ENCODE peak calls at places on chromosome 14, in ten cellular contexts. One of them, this sample, is unnamed.

GRCh38 chr14:59015482-59015881 is 173.0 kb upstream of the DAAM1 start:
- DNase-seq in CD4-positive, CD25-positive, alpha-beta regulatory T cell: no peak
- DNase-seq in cardiac fibroblast: no peak
- DNase-seq in CD8-positive, alpha-beta T cell: no peak
- DNase-seq in G401: no peak
- DNase-seq in fibroblast of pulmonary artery: no peak
- DNase-seq in RWPE1: no peak
- DNase-seq in T-cell: no peak
- DNase-seq in hippocampal formation: no peak
- DNase-seq in HT1080: no peak
- DNase-seq in this sample: no peak

GRCh38 chr14:54174437-54174836 is 217.8 kb upstream of the BMP4 start:
- DNase-seq in CD4-positive, CD25-positive, alpha-beta regulatory T cell: no peak
- DNase-seq in cardiac fibroblast: no peak
- DNase-seq in CD8-positive, alpha-beta T cell: no peak
- DNase-seq in G401: no peak
- DNase-seq in fibroblast of pulmonary artery: no peak
- DNase-seq in RWPE1: no peak
- DNase-seq in T-cell: no peak
- DNase-seq in hippocampal formation: no peak
- DNase-seq in HT1080: no peak
- DNase-seq in this sample: no peak

GRCh38 chr14:73240816-73241480 is 3.6 kb downstream of the PAPLN start:
- DNase-seq in CD4-positive, CD25-positive, alpha-beta regulatory T cell: no peak
- DNase-seq in cardiac fibroblast: no peak
- DNase-seq in CD8-positive, alpha-beta T cell: no peak
- DNase-seq in G401: no peak
- DNase-seq in fibroblast of pulmonary artery: no peak
- DNase-seq in RWPE1: no peak
- DNase-seq in T-cell: no peak
- DNase-seq in hippocampal formation: peak; percentile 18
- DNase-seq in HT1080: no peak
- DNase-seq in this sample: no peak

GRCh38 chr14:100383727-100384158 is 60.6 kb downstream of the SLC25A47 start:
- DNase-seq in CD4-positive, CD25-positive, alpha-beta regulatory T cell: peak; percentile 51
- DNase-seq in cardiac fibroblast: peak; percentile 67
- DNase-seq in CD8-positive, alpha-beta T cell: peak; percentile 79
- DNase-seq in G401: peak; percentile 83
- DNase-seq in fibroblast of pulmonary artery: peak; percentile 69
- DNase-seq in RWPE1: peak; percentile 49
- DNase-seq in T-cell: peak; percentile 46
- DNase-seq in hippocampal formation: peak; percentile 28
- DNase-seq in HT1080: peak; percentile 36
- DNase-seq in this sample: no peak

GRCh38 chr14:48805315-48805714 is 780.9 kb downstream of the RPS29 start:
- DNase-seq in CD4-positive, CD25-positive, alpha-beta regulatory T cell: no peak
- DNase-seq in cardiac fibroblast: no peak
- DNase-seq in CD8-positive, alpha-beta T cell: no peak
- DNase-seq in G401: no peak
- DNase-seq in fibroblast of pulmonary artery: no peak
- DNase-seq in RWPE1: no peak
- DNase-seq in T-cell: no peak
- DNase-seq in hippocampal formation: no peak
- DNase-seq in HT1080: no peak
- DNase-seq in this sample: no peak

GRCh38 chr14:103008768-103009342 is 48.5 kb downstream of the CDC42BPB start:
- DNase-seq in CD4-positive, CD25-positive, alpha-beta regulatory T cell: no peak
- DNase-seq in cardiac fibroblast: peak; percentile 67
- DNase-seq in CD8-positive, alpha-beta T cell: no peak
- DNase-seq in G401: peak; percentile 66
- DNase-seq in fibroblast of pulmonary artery: peak; percentile 78
- DNase-seq in RWPE1: no peak
- DNase-seq in T-cell: no peak
- DNase-seq in hippocampal formation: no peak
- DNase-seq in HT1080: no peak
- DNase-seq in this sample: no peak

GRCh38 chr14:104266643-104267575 is 128.5 kb downstream of the KIF26A start:
- DNase-seq in CD4-positive, CD25-positive, alpha-beta regulatory T cell: no peak
- DNase-seq in cardiac fibroblast: no peak
- DNase-seq in CD8-positive, alpha-beta T cell: peak; percentile 34
- DNase-seq in G401: no peak
- DNase-seq in fibroblast of pulmonary artery: no peak
- DNase-seq in RWPE1: no peak
- DNase-seq in T-cell: no peak
- DNase-seq in hippocampal formation: no peak
- DNase-seq in HT1080: no peak
- DNase-seq in this sample: no peak

GRCh38 chr14:30389134-30389900 is 169.6 kb upstream of the G2E3 start:
- DNase-seq in CD4-positive, CD25-positive, alpha-beta regulatory T cell: no peak
- DNase-seq in cardiac fibroblast: peak; percentile 20
- DNase-seq in CD8-positive, alpha-beta T cell: no peak
- DNase-seq in G401: peak; percentile 6
- DNase-seq in fibroblast of pulmonary artery: no peak
- DNase-seq in RWPE1: peak; percentile 5
- DNase-seq in T-cell: no peak
- DNase-seq in hippocampal formation: peak; percentile 21
- DNase-seq in HT1080: peak; percentile 18
- DNase-seq in this sample: no peak

GRCh38 chr14:54667026-54667744 is 100.3 kb downstream of the SAMD4A start:
- DNase-seq in CD4-positive, CD25-positive, alpha-beta regulatory T cell: no peak
- DNase-seq in cardiac fibroblast: no peak
- DNase-seq in CD8-positive, alpha-beta T cell: no peak
- DNase-seq in G401: no peak
- DNase-seq in fibroblast of pulmonary artery: no peak
- DNase-seq in RWPE1: no peak
- DNase-seq in T-cell: no peak
- DNase-seq in hippocampal formation: no peak
- DNase-seq in HT1080: no peak
- DNase-seq in this sample: no peak

GRCh38 chr14:61472025-61472672 is 150.8 kb downstream of the PRKCH start:
- DNase-seq in CD4-positive, CD25-positive, alpha-beta regulatory T cell: peak; percentile 35
- DNase-seq in cardiac fibroblast: peak; percentile 96
- DNase-seq in CD8-positive, alpha-beta T cell: peak; percentile 60
- DNase-seq in G401: peak; percentile 40
- DNase-seq in fibroblast of pulmonary artery: peak; percentile 99
- DNase-seq in RWPE1: peak; percentile 84
- DNase-seq in T-cell: peak; percentile 53
- DNase-seq in hippocampal formation: no peak
- DNase-seq in HT1080: peak; percentile 99
- DNase-seq in this sample: no peak

GRCh38 chr14:67710209-67710608 is 8.5 kb downstream of the RDH12 start:
- DNase-seq in CD4-positive, CD25-positive, alpha-beta regulatory T cell: no peak
- DNase-seq in cardiac fibroblast: no peak
- DNase-seq in CD8-positive, alpha-beta T cell: no peak
- DNase-seq in G401: no peak
- DNase-seq in fibroblast of pulmonary artery: no peak
- DNase-seq in RWPE1: no peak
- DNase-seq in T-cell: no peak
- DNase-seq in hippocampal formation: no peak
- DNase-seq in HT1080: peak; percentile 21
- DNase-seq in this sample: no peak

GRCh38 chr14:89319687-89320086 is 97.3 kb downstream of the FOXN3 start:
- DNase-seq in CD4-positive, CD25-positive, alpha-beta regulatory T cell: no peak
- DNase-seq in cardiac fibroblast: no peak
- DNase-seq in CD8-positive, alpha-beta T cell: no peak
- DNase-seq in G401: no peak
- DNase-seq in fibroblast of pulmonary artery: no peak
- DNase-seq in RWPE1: no peak
- DNase-seq in T-cell: no peak
- DNase-seq in hippocampal formation: no peak
- DNase-seq in HT1080: no peak
- DNase-seq in this sample: no peak

GRCh38 chr14:21069388-21070082 is 569 bp upstream of the ARHGEF40 start:
- DNase-seq in CD4-positive, CD25-positive, alpha-beta regulatory T cell: no peak
- DNase-seq in cardiac fibroblast: peak; percentile 33
- DNase-seq in CD8-positive, alpha-beta T cell: no peak
- DNase-seq in G401: peak; percentile 62
- DNase-seq in fibroblast of pulmonary artery: peak; percentile 43
- DNase-seq in RWPE1: peak; percentile 11
- DNase-seq in T-cell: no peak
- DNase-seq in hippocampal formation: peak; percentile 68
- DNase-seq in HT1080: no peak
- DNase-seq in this sample: no peak

GRCh38 chr14:50822501-50823042 is 8.4 kb downstream of the NIN start:
- DNase-seq in CD4-positive, CD25-positive, alpha-beta regulatory T cell: no peak
- DNase-seq in cardiac fibroblast: no peak
- DNase-seq in CD8-positive, alpha-beta T cell: no peak
- DNase-seq in G401: peak; percentile 70
- DNase-seq in fibroblast of pulmonary artery: no peak
- DNase-seq in RWPE1: no peak
- DNase-seq in T-cell: no peak
- DNase-seq in hippocampal formation: no peak
- DNase-seq in HT1080: no peak
- DNase-seq in this sample: no peak

GRCh38 chr14:60249321-60250251 is 565 bp downstream of the PPM1A start:
- DNase-seq in CD4-positive, CD25-positive, alpha-beta regulatory T cell: peak; percentile 60
- DNase-seq in cardiac fibroblast: peak; percentile 75
- DNase-seq in CD8-positive, alpha-beta T cell: peak; percentile 72
- DNase-seq in G401: peak; percentile 52
- DNase-seq in fibroblast of pulmonary artery: peak; percentile 61
- DNase-seq in RWPE1: peak; percentile 73
- DNase-seq in T-cell: peak; percentile 58
- DNase-seq in hippocampal formation: peak; percentile 60
- DNase-seq in HT1080: peak; percentile 38
- DNase-seq in this sample: no peak

GRCh38 chr14:71606064-71606463 is 326.2 kb upstream of the RGS6 start:
- DNase-seq in CD4-positive, CD25-positive, alpha-beta regulatory T cell: no peak
- DNase-seq in cardiac fibroblast: no peak
- DNase-seq in CD8-positive, alpha-beta T cell: no peak
- DNase-seq in G401: no peak
- DNase-seq in fibroblast of pulmonary artery: no peak
- DNase-seq in RWPE1: no peak
- DNase-seq in T-cell: no peak
- DNase-seq in hippocampal formation: no peak
- DNase-seq in HT1080: no peak
- DNase-seq in this sample: no peak

GRCh38 chr14:100568164-100568997 is 18.8 kb downstream of the BEGAIN start:
- DNase-seq in CD4-positive, CD25-positive, alpha-beta regulatory T cell: no peak
- DNase-seq in cardiac fibroblast: no peak
- DNase-seq in CD8-positive, alpha-beta T cell: no peak
- DNase-seq in G401: no peak
- DNase-seq in fibroblast of pulmonary artery: no peak
- DNase-seq in RWPE1: no peak
- DNase-seq in T-cell: no peak
- DNase-seq in hippocampal formation: no peak
- DNase-seq in HT1080: no peak
- DNase-seq in this sample: no peak

GRCh38 chr14:32571995-32572866 is 243.1 kb downstream of the AKAP6 start:
- DNase-seq in CD4-positive, CD25-positive, alpha-beta regulatory T cell: no peak
- DNase-seq in cardiac fibroblast: no peak
- DNase-seq in CD8-positive, alpha-beta T cell: no peak
- DNase-seq in G401: no peak
- DNase-seq in fibroblast of pulmonary artery: no peak
- DNase-seq in RWPE1: no peak
- DNase-seq in T-cell: no peak
- DNase-seq in hippocampal formation: no peak
- DNase-seq in HT1080: no peak
- DNase-seq in this sample: no peak

GRCh38 chr14:89669209-89669608 is 252.2 kb upstream of the FOXN3 start:
- DNase-seq in CD4-positive, CD25-positive, alpha-beta regulatory T cell: no peak
- DNase-seq in cardiac fibroblast: no peak
- DNase-seq in CD8-positive, alpha-beta T cell: peak; percentile 51
- DNase-seq in G401: no peak
- DNase-seq in fibroblast of pulmonary artery: no peak
- DNase-seq in RWPE1: no peak
- DNase-seq in T-cell: peak; percentile 25
- DNase-seq in hippocampal formation: peak; percentile 30
- DNase-seq in HT1080: no peak
- DNase-seq in this sample: no peak

GRCh38 chr14:37202812-37203211 is 5.1 kb downstream of the MIPOL1 start:
- DNase-seq in CD4-positive, CD25-positive, alpha-beta regulatory T cell: no peak
- DNase-seq in cardiac fibroblast: no peak
- DNase-seq in CD8-positive, alpha-beta T cell: no peak
- DNase-seq in G401: no peak
- DNase-seq in fibroblast of pulmonary artery: no peak
- DNase-seq in RWPE1: no peak
- DNase-seq in T-cell: no peak
- DNase-seq in hippocampal formation: no peak
- DNase-seq in HT1080: no peak
- DNase-seq in this sample: no peak

GRCh38 chr14:59360923-59361794 is 104.0 kb downstream of the GPR135 start:
- DNase-seq in CD4-positive, CD25-positive, alpha-beta regulatory T cell: no peak
- DNase-seq in cardiac fibroblast: peak; percentile 86
- DNase-seq in CD8-positive, alpha-beta T cell: no peak
- DNase-seq in G401: peak; percentile 77
- DNase-seq in fibroblast of pulmonary artery: peak; percentile 92
- DNase-seq in RWPE1: peak; percentile 70
- DNase-seq in T-cell: no peak
- DNase-seq in hippocampal formation: peak; percentile 15
- DNase-seq in HT1080: peak; percentile 93
- DNase-seq in this sample: peak; percentile 27

GRCh38 chr14:68248481-68249255 is 429.1 kb downstream of the RAD51B start:
- DNase-seq in CD4-positive, CD25-positive, alpha-beta regulatory T cell: no peak
- DNase-seq in cardiac fibroblast: peak; percentile 93
- DNase-seq in CD8-positive, alpha-beta T cell: peak; percentile 52
- DNase-seq in G401: peak; percentile 58
- DNase-seq in fibroblast of pulmonary artery: peak; percentile 94
- DNase-seq in RWPE1: peak; percentile 39
- DNase-seq in T-cell: no peak
- DNase-seq in hippocampal formation: no peak
- DNase-seq in HT1080: peak; percentile 74
- DNase-seq in this sample: no peak

GRCh38 chr14:68678471-68678870 is 114.4 kb downstream of the ZFP36L1 start:
- DNase-seq in CD4-positive, CD25-positive, alpha-beta regulatory T cell: no peak
- DNase-seq in cardiac fibroblast: no peak
- DNase-seq in CD8-positive, alpha-beta T cell: no peak
- DNase-seq in G401: no peak
- DNase-seq in fibroblast of pulmonary artery: no peak
- DNase-seq in RWPE1: no peak
- DNase-seq in T-cell: no peak
- DNase-seq in hippocampal formation: no peak
- DNase-seq in HT1080: no peak
- DNase-seq in this sample: no peak

GRCh38 chr14:90850487-90850886 is 34.3 kb upstream of the TTC7B start:
- DNase-seq in CD4-positive, CD25-positive, alpha-beta regulatory T cell: no peak
- DNase-seq in cardiac fibroblast: peak; percentile 58
- DNase-seq in CD8-positive, alpha-beta T cell: no peak
- DNase-seq in G401: no peak
- DNase-seq in fibroblast of pulmonary artery: peak; percentile 71
- DNase-seq in RWPE1: peak; percentile 76
- DNase-seq in T-cell: no peak
- DNase-seq in hippocampal formation: no peak
- DNase-seq in HT1080: peak; percentile 81
- DNase-seq in this sample: no peak

GRCh38 chr14:64715628-64716412 is 11.6 kb downstream of the PLEKHG3 start:
- DNase-seq in CD4-positive, CD25-positive, alpha-beta regulatory T cell: no peak
- DNase-seq in cardiac fibroblast: no peak
- DNase-seq in CD8-positive, alpha-beta T cell: no peak
- DNase-seq in G401: no peak
- DNase-seq in fibroblast of pulmonary artery: no peak
- DNase-seq in RWPE1: no peak
- DNase-seq in T-cell: no peak
- DNase-seq in hippocampal formation: peak; percentile 72
- DNase-seq in HT1080: no peak
- DNase-seq in this sample: no peak

This sample was measured in GM12864.